ENCODE peak calls at places on chromosomes 4 and X, in four cellular contexts. W, M, O and R are unnamed samples.

GRCh38 chr4:7581477-7581876 is 146.7 kb upstream of the PSAPL1 start:
- DNase-seq in W (no peak), M (no peak), O (peak), R (peak)

GRCh38 chr4:105936901-105937300 is 41.6 kb downstream of the NPNT start:
- DNase-seq in W (no peak), M (no peak), O (no peak), R (no peak)

GRCh38 chr4:168759959-168760527 is 250.0 kb downstream of the CBR4 start:
- DNase-seq in W (no peak), M (no peak), O (no peak), R (no peak)

GRCh38 chr4:102308032-102308799 is 37.1 kb downstream of the SLC39A8 start:
- DNase-seq in W (peak), M (no peak), O (peak), R (no peak)

GRCh38 chr4:19838858-19839257 is 412.8 kb upstream of the SLIT2 start:
- DNase-seq in W (no peak), M (no peak), O (no peak), R (no peak)

GRCh38 chrX:40473460-40474204 is 107.1 kb upstream of the ATP6AP2 start:
- DNase-seq in W (no peak), M (no peak), O (no peak), R (no peak)

GRCh38 chr4:152307669-152308068 is 228.2 kb downstream of the FBXW7 start:
- DNase-seq in W (no peak), M (no peak), O (no peak), R (no peak)

GRCh38 chrX:136310411-136310810 is 9.6 kb downstream of the ADGRG4 start:
- DNase-seq in W (peak), M (no peak), O (no peak), R (peak)

GRCh38 chr4:184344899-184345572 is 127.4 kb upstream of the ENPP6 start:
- DNase-seq in W (no peak), M (no peak), O (no peak), R (no peak)

GRCh38 chrX:39627257-39627656 is 470.5 kb downstream of the BCOR start:
- DNase-seq in W (no peak), M (no peak), O (no peak), R (no peak)

GRCh38 chr4:151785484-151786157 is 24.8 kb upstream of the GATB start:
- DNase-seq in W (no peak), M (no peak), O (no peak), R (no peak)

GRCh38 chr4:177185579-177185978 is 124.1 kb upstream of the NEIL3 start:
- DNase-seq in W (no peak), M (no peak), O (no peak), R (no peak)

DNA sequence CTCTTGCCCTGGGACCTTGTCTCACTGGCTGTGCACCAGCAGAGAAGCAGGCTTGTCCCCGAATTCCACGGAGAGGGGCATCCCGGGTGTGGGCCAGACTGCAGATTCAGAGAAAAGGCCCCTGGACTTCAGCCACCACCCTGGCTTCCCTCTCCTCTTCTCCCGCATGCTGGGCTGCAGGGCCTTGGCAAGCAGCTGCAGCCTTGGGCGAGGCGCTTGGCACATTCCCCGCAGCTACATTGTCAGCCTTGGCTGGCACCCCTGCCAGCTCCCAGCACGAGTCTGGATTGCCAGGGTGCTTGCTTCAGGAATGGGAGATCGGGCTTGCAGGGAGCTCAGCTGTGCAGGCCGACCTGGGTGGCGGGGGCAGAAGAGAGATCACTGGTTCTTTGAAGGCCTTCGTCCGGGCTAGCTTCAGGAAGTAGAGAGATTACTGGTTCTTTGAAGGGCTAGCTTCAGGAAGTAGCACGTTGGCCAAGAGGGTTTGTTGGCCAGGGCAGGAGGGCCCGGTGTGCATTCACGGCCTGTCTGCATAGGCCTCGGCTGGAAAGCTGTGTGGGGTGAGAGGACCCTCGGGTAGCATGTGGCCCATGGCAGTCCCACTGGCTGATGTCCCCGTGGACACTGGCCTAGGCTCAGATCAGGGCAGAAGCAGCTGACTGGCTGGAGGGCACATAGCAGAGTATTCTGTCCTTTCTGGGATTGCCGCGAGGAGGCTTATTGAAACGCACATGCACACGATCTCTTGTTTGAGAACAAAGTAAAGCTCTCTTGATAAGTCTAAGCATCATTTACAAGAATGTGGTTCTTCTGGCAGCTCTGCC is 2.7 kb downstream of the ABCD1 start:
- DNase-seq in W (no peak), M (no peak), O (peak), R (no peak)
- H3K4me3 ChIP-seq in W (no peak), M (no peak), O (no peak), R (no peak)

GRCh38 chrX:101803451-101803850 is 128.4 kb downstream of the ZMAT1 start:
- DNase-seq in W (no peak), M (no peak), O (peak), R (no peak)
- TF ChIP-seq CTCF in W (peak), M (peak), O (peak), R (peak)

DNA sequence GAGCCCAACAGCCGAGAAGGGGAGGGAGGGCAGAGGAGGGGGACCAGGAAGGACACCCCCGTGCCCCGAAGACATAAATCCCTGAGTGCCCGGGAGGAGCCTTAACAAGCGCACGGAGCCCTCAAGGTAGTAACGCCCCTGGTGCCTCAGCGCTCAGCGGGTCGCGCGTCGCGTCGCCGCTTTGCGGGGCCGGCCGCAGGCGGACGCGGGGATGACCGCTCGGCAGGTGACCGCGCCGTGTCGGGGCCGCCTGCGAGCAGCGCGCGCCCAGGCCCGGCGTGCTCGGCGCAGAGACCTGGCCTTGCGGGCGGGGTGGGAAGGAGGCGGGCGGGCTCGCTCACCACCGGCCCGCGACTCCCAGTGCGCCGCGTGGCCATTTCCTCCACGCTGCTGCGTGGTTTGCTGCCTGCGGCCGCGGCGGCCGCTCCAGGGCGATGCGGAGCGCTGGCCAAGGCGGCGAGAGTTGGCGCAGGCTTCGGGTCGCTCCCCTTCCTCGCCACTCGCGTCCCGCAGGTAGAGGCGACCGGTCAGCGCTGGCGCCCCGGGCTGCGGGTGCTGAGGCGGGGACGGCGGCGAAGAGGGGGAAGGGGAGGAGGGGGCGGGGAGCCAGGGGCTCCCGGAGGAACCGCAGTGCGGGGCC is 632 bp downstream of the CCSER1 start:
- DNase-seq in W (peak), M (no peak), O (no peak), R (no peak)
- H3K4me3 ChIP-seq in W (peak), M (peak), O (peak), R (no peak)

GRCh38 chr4:1767770-1768366 is 25.2 kb upstream of the FGFR3 start:
- DNase-seq in W (no peak), M (no peak), O (peak), R (no peak)
- TF ChIP-seq CTCF in W (no peak), M (peak), O (peak), R (peak)

DNA sequence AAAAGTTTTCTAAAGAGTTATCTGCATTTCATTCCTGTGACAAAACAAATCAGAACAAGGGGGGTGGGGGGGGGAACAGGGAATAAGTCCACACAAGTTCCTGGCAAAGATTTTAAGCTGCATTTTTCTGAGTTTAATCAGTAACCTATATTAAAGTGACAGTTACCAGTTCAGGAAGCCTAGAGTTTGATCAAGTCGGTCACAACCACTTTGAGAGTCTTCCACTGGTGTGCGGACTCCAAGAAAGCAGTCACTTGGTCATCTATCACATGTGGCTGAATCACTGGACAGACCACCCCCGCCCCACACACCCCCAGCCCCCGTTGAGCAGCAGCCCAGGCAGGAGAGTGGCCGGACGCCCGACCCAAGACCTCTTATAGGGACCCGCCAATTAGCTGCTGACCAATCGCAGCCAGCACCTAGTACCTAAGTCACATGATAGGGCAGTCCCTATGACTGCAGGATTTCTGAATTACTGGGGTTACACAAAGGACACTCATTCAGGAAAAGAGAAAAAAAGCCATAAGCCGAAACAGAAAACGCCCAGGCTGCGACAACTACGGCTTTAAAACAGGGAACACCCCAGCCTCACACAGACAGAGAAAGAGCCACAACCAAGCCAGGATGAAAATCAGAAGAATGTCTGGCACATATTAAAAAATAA is 569.4 kb upstream of the DIPK2B start:
- DNase-seq in W (peak), M (peak), O (peak), R (no peak)
- H3K4me3 ChIP-seq in W (peak), M (peak), O (peak), R (peak)

GRCh38 chr4:94000559-94000958 is 172.0 kb downstream of the ATOH1 start:
- DNase-seq in W (no peak), M (no peak), O (no peak), R (no peak)
- TF ChIP-seq CTCF in W (peak), M (no peak), O (no peak), R (no peak)